ENCODE peak calls at places on chromosomes 12 and 14, in eight cellular contexts. One of them, this sample, is unnamed.

GRCh38 chr12:78191611-78192010 is 360.9 kb downstream of the NAV3 start:
- DNase-seq in BE2C: no peak
- DNase-seq in AG09319: no peak
- DNase-seq in A549: no peak
- DNase-seq in astrocyte: no peak
- DNase-seq in cardiac fibroblast: no peak
- DNase-seq in WTC11: no peak
- DNase-seq in kidney: no peak
- DNase-seq in this sample: no peak

GRCh38 chr12:857611-858010 is 91.9 kb downstream of the RAD52 start:
- DNase-seq in A549: peak
- DNase-seq in astrocyte: peak
- DNase-seq in WTC11: no peak
- DNase-seq in BE2C: no peak
- DNase-seq in cardiac fibroblast: peak
- DNase-seq in kidney: no peak
- DNase-seq in AG09319: peak
- DNase-seq in this sample: peak

GRCh38 chr12:123660328-123660727 is 10.6 kb upstream of the TCTN2 start:
- DNase-seq in cardiac fibroblast: peak
- DNase-seq in A549: peak
- DNase-seq in kidney: no peak
- DNase-seq in WTC11: no peak
- DNase-seq in AG09319: peak
- DNase-seq in astrocyte: peak
- DNase-seq in BE2C: no peak
- DNase-seq in this sample: peak

GRCh38 chr12:74794522-74794921 is 256.9 kb downstream of the ATXN7L3B start:
- DNase-seq in cardiac fibroblast: no peak
- DNase-seq in WTC11: no peak
- DNase-seq in kidney: no peak
- DNase-seq in AG09319: no peak
- DNase-seq in A549: no peak
- DNase-seq in BE2C: no peak
- DNase-seq in astrocyte: peak
- DNase-seq in this sample: no peak

GRCh38 chr14:35285168-35285990 is 6.8 kb upstream of the PSMA6 start:
- DNase-seq in A549: no peak
- DNase-seq in astrocyte: no peak
- DNase-seq in AG09319: no peak
- DNase-seq in WTC11: no peak
- DNase-seq in cardiac fibroblast: no peak
- DNase-seq in BE2C: no peak
- DNase-seq in kidney: no peak
- DNase-seq in this sample: peak

GRCh38 chr14:78143489-78144145 is 26.6 kb upstream of the NRXN3 start:
- DNase-seq in kidney: no peak
- DNase-seq in A549: peak
- DNase-seq in astrocyte: peak
- DNase-seq in AG09319: no peak
- DNase-seq in cardiac fibroblast: no peak
- DNase-seq in WTC11: no peak
- DNase-seq in BE2C: no peak
- DNase-seq in this sample: no peak

GRCh38 chr14:88323086-88323519 is at the start of gene KCNK10:
- DNase-seq in WTC11: peak
- DNase-seq in cardiac fibroblast: peak
- DNase-seq in BE2C: peak
- DNase-seq in A549: no peak
- DNase-seq in kidney: no peak
- DNase-seq in AG09319: no peak
- DNase-seq in astrocyte: peak
- DNase-seq in this sample: no peak

GRCh38 chr12:24996102-24996797 is 47.3 kb upstream of the BCAT1 start:
- DNase-seq in A549: no peak
- DNase-seq in AG09319: no peak
- DNase-seq in astrocyte: no peak
- DNase-seq in cardiac fibroblast: no peak
- DNase-seq in WTC11: no peak
- DNase-seq in BE2C: no peak
- DNase-seq in kidney: no peak
- DNase-seq in this sample: no peak

GRCh38 chr12:81284137-81284536 is 206.3 kb downstream of the ACSS3 start:
- DNase-seq in AG09319: no peak
- DNase-seq in BE2C: no peak
- DNase-seq in WTC11: no peak
- DNase-seq in cardiac fibroblast: no peak
- DNase-seq in astrocyte: peak
- DNase-seq in A549: no peak
- DNase-seq in kidney: no peak
- DNase-seq in this sample: peak

GRCh38 chr12:99984271-99985128 is at the start of gene ANKS1B:
- DNase-seq in cardiac fibroblast: peak
- DNase-seq in astrocyte: peak
- DNase-seq in AG09319: no peak
- DNase-seq in BE2C: peak
- DNase-seq in WTC11: peak
- DNase-seq in A549: peak
- DNase-seq in kidney: peak
- DNase-seq in this sample: no peak

GRCh38 chr12:104357431-104357952 is 54.0 kb downstream of the EID3 start:
- DNase-seq in A549: peak
- DNase-seq in kidney: no peak
- DNase-seq in BE2C: peak
- DNase-seq in WTC11: no peak
- DNase-seq in astrocyte: peak
- DNase-seq in cardiac fibroblast: peak
- DNase-seq in AG09319: no peak
- DNase-seq in this sample: peak

GRCh38 chr12:132222096-132222807 is 78.0 kb downstream of the NOC4L start:
- DNase-seq in AG09319: no peak
- DNase-seq in astrocyte: no peak
- DNase-seq in kidney: peak
- DNase-seq in WTC11: no peak
- DNase-seq in cardiac fibroblast: peak
- DNase-seq in A549: peak
- DNase-seq in BE2C: peak
- DNase-seq in this sample: peak

GRCh38 chr12:89326260-89327040 is 25.9 kb downstream of the DUSP6 start:
- DNase-seq in cardiac fibroblast: peak
- DNase-seq in A549: no peak
- DNase-seq in BE2C: no peak
- DNase-seq in WTC11: no peak
- DNase-seq in kidney: peak
- DNase-seq in astrocyte: no peak
- DNase-seq in AG09319: no peak
- DNase-seq in this sample: no peak

GRCh38 chr12:107379852-107380567 is 286.7 kb upstream of the CRY1 start:
- DNase-seq in kidney: no peak
- DNase-seq in AG09319: peak
- DNase-seq in astrocyte: peak
- DNase-seq in cardiac fibroblast: no peak
- DNase-seq in A549: peak
- DNase-seq in WTC11: no peak
- DNase-seq in BE2C: no peak
- DNase-seq in this sample: peak

GRCh38 chr14:101114726-101115481 is 211.4 kb upstream of the RTL1 start:
- DNase-seq in WTC11: no peak
- DNase-seq in AG09319: no peak
- DNase-seq in BE2C: no peak
- DNase-seq in astrocyte: no peak
- DNase-seq in kidney: peak
- DNase-seq in cardiac fibroblast: no peak
- DNase-seq in A549: no peak
- DNase-seq in this sample: no peak

GRCh38 chr12:18224745-18225144 is 36.6 kb upstream of the PIK3C2G start:
- DNase-seq in A549: peak
- DNase-seq in WTC11: no peak
- DNase-seq in AG09319: peak
- DNase-seq in kidney: no peak
- DNase-seq in cardiac fibroblast: peak
- DNase-seq in astrocyte: peak
- DNase-seq in BE2C: no peak
- DNase-seq in this sample: peak

GRCh38 chr12:1533205-1533601 is 61.2 kb downstream of the FBXL14 start:
- DNase-seq in A549: no peak
- DNase-seq in WTC11: no peak
- DNase-seq in astrocyte: peak
- DNase-seq in AG09319: no peak
- DNase-seq in BE2C: no peak
- DNase-seq in cardiac fibroblast: peak
- DNase-seq in kidney: no peak
- DNase-seq in this sample: peak

GRCh38 chr12:59219148-59219547 is 298.8 kb upstream of the LRIG3 start:
- DNase-seq in A549: no peak
- DNase-seq in cardiac fibroblast: no peak
- DNase-seq in AG09319: no peak
- DNase-seq in BE2C: no peak
- DNase-seq in kidney: no peak
- DNase-seq in astrocyte: no peak
- DNase-seq in WTC11: no peak
- DNase-seq in this sample: no peak

GRCh38 chr12:91381309-91381804 is 198.7 kb upstream of the DCN start:
- DNase-seq in WTC11: peak
- DNase-seq in A549: peak
- DNase-seq in AG09319: peak
- DNase-seq in BE2C: peak
- DNase-seq in astrocyte: peak
- DNase-seq in cardiac fibroblast: peak
- DNase-seq in kidney: peak
- DNase-seq in this sample: peak

GRCh38 chr12:40105515-40106201 is at the start of gene SLC2A13:
- DNase-seq in BE2C: peak
- DNase-seq in astrocyte: peak
- DNase-seq in cardiac fibroblast: peak
- DNase-seq in AG09319: peak
- DNase-seq in WTC11: peak
- DNase-seq in A549: peak
- DNase-seq in kidney: peak
- DNase-seq in this sample: peak

GRCh38 chr14:22955702-22956575 is 951 bp downstream of the HAUS4 start:
- DNase-seq in astrocyte: peak
- DNase-seq in kidney: no peak
- DNase-seq in cardiac fibroblast: no peak
- DNase-seq in WTC11: no peak
- DNase-seq in A549: no peak
- DNase-seq in BE2C: no peak
- DNase-seq in AG09319: no peak
- DNase-seq in this sample: no peak

GRCh38 chr14:81067156-81067555 is 111.7 kb downstream of the TSHR start:
- DNase-seq in WTC11: no peak
- DNase-seq in AG09319: no peak
- DNase-seq in kidney: no peak
- DNase-seq in cardiac fibroblast: no peak
- DNase-seq in A549: no peak
- DNase-seq in astrocyte: no peak
- DNase-seq in BE2C: no peak
- DNase-seq in this sample: no peak

GRCh38 chr14:81062380-81062779 is 107.0 kb downstream of the TSHR start:
- DNase-seq in BE2C: no peak
- DNase-seq in WTC11: no peak
- DNase-seq in AG09319: no peak
- DNase-seq in A549: no peak
- DNase-seq in astrocyte: no peak
- DNase-seq in cardiac fibroblast: no peak
- DNase-seq in kidney: no peak
- DNase-seq in this sample: no peak

GRCh38 chr14:81066672-81067071 is 111.3 kb downstream of the TSHR start:
- DNase-seq in A549: no peak
- DNase-seq in WTC11: no peak
- DNase-seq in kidney: no peak
- DNase-seq in astrocyte: peak
- DNase-seq in BE2C: no peak
- DNase-seq in cardiac fibroblast: no peak
- DNase-seq in AG09319: no peak
- DNase-seq in this sample: no peak

GRCh38 chr14:81068384-81068783 is 113.0 kb downstream of the TSHR start:
- DNase-seq in kidney: no peak
- DNase-seq in astrocyte: no peak
- DNase-seq in A549: no peak
- DNase-seq in WTC11: no peak
- DNase-seq in AG09319: no peak
- DNase-seq in cardiac fibroblast: no peak
- DNase-seq in BE2C: no peak
- DNase-seq in this sample: no peak

DNA sequence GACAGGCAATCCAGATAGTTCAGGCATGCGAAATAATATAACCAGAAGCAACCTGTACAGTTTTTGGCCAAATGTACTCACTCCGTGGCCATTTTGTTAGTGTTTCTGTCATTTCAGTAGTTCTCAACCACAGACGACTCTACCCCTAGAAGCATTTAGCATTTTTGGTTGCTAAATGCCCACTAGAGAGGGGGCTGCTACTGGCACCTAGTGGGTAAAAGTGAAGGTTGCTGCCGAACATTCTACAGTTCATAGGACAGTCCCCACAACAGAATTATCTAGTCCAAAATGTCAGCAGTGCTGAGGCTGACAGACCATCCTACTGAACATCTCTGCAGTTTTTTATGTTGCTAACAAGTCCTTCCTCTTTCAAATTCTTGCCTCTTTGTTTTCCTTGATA is 107.4 kb downstream of the TSHR start:
- DNase-seq in A549: peak
- DNase-seq in cardiac fibroblast: peak
- DNase-seq in WTC11: peak
- DNase-seq in BE2C: peak
- DNase-seq in astrocyte: no peak
- DNase-seq in kidney: no peak
- DNase-seq in AG09319: no peak
- DNase-seq in this sample: no peak
- TF ChIP-seq CTCF in A549: peak
- TF ChIP-seq CTCF in cardiac fibroblast: no peak
- TF ChIP-seq CTCF in WTC11: peak
- TF ChIP-seq CTCF in BE2C: peak
- TF ChIP-seq CTCF in astrocyte: peak
- TF ChIP-seq CTCF in kidney: no peak
- TF ChIP-seq CTCF in AG09319: peak
- TF ChIP-seq CTCF in this sample: no peak

GRCh38 chr12:117334098-117334497 is 27.3 kb downstream of the NOS1 start:
- DNase-seq in A549: no peak
- DNase-seq in astrocyte: no peak
- DNase-seq in BE2C: no peak
- DNase-seq in cardiac fibroblast: no peak
- DNase-seq in kidney: no peak
- DNase-seq in WTC11: no peak
- DNase-seq in AG09319: no peak
- DNase-seq in this sample: no peak
- TF ChIP-seq CTCF in A549: no peak
- TF ChIP-seq CTCF in astrocyte: no peak
- TF ChIP-seq CTCF in BE2C: no peak
- TF ChIP-seq CTCF in cardiac fibroblast: no peak
- TF ChIP-seq CTCF in kidney: no peak
- TF ChIP-seq CTCF in WTC11: no peak
- TF ChIP-seq CTCF in AG09319: no peak
- TF ChIP-seq CTCF in this sample: no peak

GRCh38 chr12:12794686-12795085 is 9.2 kb downstream of the APOLD1 start:
- DNase-seq in BE2C: no peak
- DNase-seq in A549: no peak
- DNase-seq in AG09319: no peak
- DNase-seq in astrocyte: no peak
- DNase-seq in kidney: no peak
- DNase-seq in cardiac fibroblast: no peak
- DNase-seq in WTC11: no peak
- DNase-seq in this sample: no peak
- TF ChIP-seq CTCF in BE2C: no peak
- TF ChIP-seq CTCF in A549: no peak
- TF ChIP-seq CTCF in AG09319: no peak
- TF ChIP-seq CTCF in astrocyte: no peak
- TF ChIP-seq CTCF in kidney: no peak
- TF ChIP-seq CTCF in cardiac fibroblast: no peak
- TF ChIP-seq CTCF in WTC11: no peak
- TF ChIP-seq CTCF in this sample: no peak

GRCh38 chr12:54824402-54824801 is 29.9 kb upstream of the MUCL1 start:
- DNase-seq in BE2C: no peak
- DNase-seq in A549: no peak
- DNase-seq in astrocyte: no peak
- DNase-seq in cardiac fibroblast: no peak
- DNase-seq in AG09319: no peak
- DNase-seq in WTC11: no peak
- DNase-seq in kidney: no peak
- DNase-seq in this sample: no peak
- TF ChIP-seq CTCF in BE2C: peak
- TF ChIP-seq CTCF in A549: no peak
- TF ChIP-seq CTCF in astrocyte: no peak
- TF ChIP-seq CTCF in cardiac fibroblast: peak
- TF ChIP-seq CTCF in AG09319: no peak
- TF ChIP-seq CTCF in WTC11: peak
- TF ChIP-seq CTCF in kidney: no peak
- TF ChIP-seq CTCF in this sample: peak